ENCODE peak calls at places on chromosomes 11 and 22, in seven cellular contexts. X is H1, N is fibroblast of lung, R is SK-N-SH, I is dorsolateral prefrontal cortex, H is pancreas, Y is psoas muscle. B is an unnamed sample.
A peak's percentile ranks its signal among the peaks of the same experiment; 100 is the strongest.

GRCh38 chr11:61828629-61829407 is 718 bp downstream of the FADS2 start:
- DNase-seq in X (peak; percentile 73), N (peak; percentile 27), R (peak; percentile 82), I (peak; percentile 41), H (peak; percentile 67), Y (peak; percentile 27), B (peak; percentile 85)

GRCh38 chr11:11841121-11841604 is 609 bp upstream of the USP47 start:
- DNase-seq in X (no peak), N (peak; percentile 50), R (no peak), I (peak; percentile 46), H (peak; percentile 72), Y (peak; percentile 57), B (no peak)

GRCh38 chr11:123291201-123291869 is 96.3 kb upstream of the CLMP start:
- DNase-seq in X (no peak), N (no peak), R (no peak), I (no peak), H (no peak), Y (no peak), B (no peak)

GRCh38 chr11:118152552-118153471 is at the start of gene SCN4B:
- DNase-seq in X (peak; percentile 83), N (peak; percentile 41), R (peak; percentile 94), I (peak; percentile 82), H (peak; percentile 78), Y (peak; percentile 63), B (peak; percentile 33)

GRCh38 chr22:43241699-43242386 is 54.9 kb upstream of the TTLL12 start:
- DNase-seq in X (no peak), N (no peak), R (no peak), I (no peak), H (no peak), Y (no peak), B (no peak)

GRCh38 chr11:117083011-117083940 is 15.0 kb downstream of the SIK3 start:
- DNase-seq in X (no peak), N (no peak), R (no peak), I (no peak), H (no peak), Y (no peak), B (no peak)

GRCh38 chr11:27040302-27041115 is at the start of gene BBOX1:
- DNase-seq in X (no peak), N (no peak), R (peak; percentile 9), I (no peak), H (no peak), Y (no peak), B (no peak)

GRCh38 chr11:11618973-11619435 is 2.8 kb downstream of the GALNT18 start:
- DNase-seq in X (no peak), N (no peak), R (no peak), I (no peak), H (no peak), Y (no peak), B (no peak)

GRCh38 chr11:61834278-61835004 is 6.3 kb downstream of the FADS2 start:
- DNase-seq in X (peak; percentile 55), N (peak; percentile 90), R (peak; percentile 27), I (peak; percentile 22), H (no peak), Y (peak; percentile 59), B (peak; percentile 94)

GRCh38 chr11:91639359-91639758 is 585.3 kb upstream of the FAT3 start:
- DNase-seq in X (no peak), N (no peak), R (no peak), I (no peak), H (no peak), Y (no peak), B (no peak)

GRCh38 chr11:34161812-34162506 is 56.5 kb downstream of the NAT10 start:
- DNase-seq in X (no peak), N (no peak), R (no peak), I (no peak), H (no peak), Y (no peak), B (peak; percentile 85)

DNA sequence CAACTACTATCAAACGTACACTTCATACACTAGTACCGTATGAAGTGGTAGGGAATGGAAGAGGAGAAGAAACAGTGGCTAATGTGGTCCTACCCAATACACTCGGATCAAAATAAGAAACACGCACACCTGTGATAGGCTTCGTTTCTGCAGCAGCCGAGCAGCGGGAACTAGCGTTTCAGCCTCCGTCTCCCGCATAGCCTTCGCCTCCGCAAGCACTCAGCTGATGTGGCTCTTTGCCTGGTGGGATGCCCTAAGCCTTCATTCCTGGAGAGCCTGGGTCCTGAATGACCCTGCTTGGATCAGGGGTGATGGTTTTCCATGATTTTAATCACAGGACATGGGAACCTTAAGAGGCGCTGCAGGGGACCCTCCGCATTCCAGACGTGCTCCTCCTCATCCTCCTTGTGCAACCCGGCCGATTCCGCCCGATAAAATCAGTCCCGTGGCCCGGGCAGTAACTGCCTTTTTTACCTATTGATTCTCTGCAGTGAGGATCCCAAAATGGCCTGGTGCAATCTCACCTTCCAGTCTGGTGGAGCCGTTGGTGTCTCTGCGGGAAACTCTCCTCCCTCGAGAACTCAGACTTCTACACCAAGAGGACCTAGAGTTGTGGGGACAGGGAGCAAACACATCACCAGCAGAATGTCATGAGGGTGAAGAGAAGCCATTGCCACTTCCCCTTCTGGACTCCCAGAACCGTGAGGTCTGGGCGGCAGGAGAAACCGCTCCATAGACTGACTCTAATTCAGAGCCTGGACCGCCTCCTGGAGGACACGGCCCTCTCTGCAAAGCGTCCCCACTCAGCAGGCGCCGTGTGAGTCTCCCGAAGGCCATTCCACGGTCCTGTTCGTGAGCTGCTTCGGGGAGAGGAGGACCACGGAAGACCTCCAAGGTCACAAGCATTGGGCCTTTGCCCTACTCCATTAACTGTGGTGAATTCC is 8.1 kb downstream of the C11orf21 start:
- DNase-seq in X (peak; percentile 45), N (no peak), R (no peak), I (no peak), H (no peak), Y (no peak), B (no peak)
- H3K27me3 ChIP-seq in X (peaks cover 5% of the 10 kb centered on the region), N (peaks cover under 1% of the 10 kb centered on the region), R (no peaks in the 10 kb centered on the region), I (no peaks in the 10 kb centered on the region), H (no peaks in the 10 kb centered on the region), Y (peaks cover 7% of the 10 kb centered on the region), B (peaks cover 4% of the 10 kb centered on the region)

GRCh38 chr11:66075273-66075672 is 5.2 kb downstream of the PACS1 start:
- DNase-seq in X (no peak), N (no peak), R (no peak), I (no peak), H (no peak), Y (no peak), B (no peak)
- H3K27ac ChIP-seq in X (no peak overlapping the region), N (no peak overlapping the region), R (no peak overlapping the region), I (no peak overlapping the region), H (no peak overlapping the region), Y (no peak overlapping the region), B (no peak overlapping the region)

GRCh38 chr11:8381871-8382396 is 118.3 kb upstream of the LMO1 start:
- DNase-seq in X (no peak), N (no peak), R (peak; percentile 44), I (no peak), H (peak; percentile 35), Y (no peak), B (no peak)

GRCh38 chr11:8383227-8383626 is 119.5 kb upstream of the LMO1 start:
- DNase-seq in X (no peak), N (no peak), R (no peak), I (no peak), H (no peak), Y (no peak), B (no peak)

GRCh38 chr11:8381343-8381742 is 117.7 kb upstream of the LMO1 start:
- DNase-seq in X (no peak), N (no peak), R (no peak), I (no peak), H (peak; percentile 14), Y (no peak), B (no peak)

GRCh38 chr11:8383627-8384026 is 119.9 kb upstream of the LMO1 start:
- DNase-seq in X (no peak), N (no peak), R (no peak), I (no peak), H (no peak), Y (no peak), B (no peak)

GRCh38 chr11:8382436-8383053 is 118.9 kb upstream of the LMO1 start:
- DNase-seq in X (no peak), N (peak; percentile 7), R (no peak), I (no peak), H (peak; percentile 16), Y (no peak), B (peak; percentile 78)
- H3K27me3 ChIP-seq in X (no peaks in the 10 kb centered on the region), N (no peaks in the 10 kb centered on the region), R (no peaks in the 10 kb centered on the region), I (no peaks in the 10 kb centered on the region), H (no peaks in the 10 kb centered on the region), Y (no peaks in the 10 kb centered on the region), B (no peaks in the 10 kb centered on the region)

GRCh38 chr22:37026325-37026724 is 6.8 kb downstream of the MPST start:
- DNase-seq in X (no peak), N (no peak), R (no peak), I (no peak), H (no peak), Y (no peak), B (no peak)
- H3K27ac ChIP-seq in X (no peak overlapping the region), N (no peak overlapping the region), R (no peak overlapping the region), I (peak overlapping the region; percentile 53), H (no peak overlapping the region), Y (no peak overlapping the region), B (no peak overlapping the region)

GRCh38 chr11:120645639-120646038 is 134.1 kb downstream of the GRIK4 start:
- DNase-seq in X (peak; percentile 90), N (no peak), R (no peak), I (no peak), H (no peak), Y (no peak), B (no peak)
- H3K27me3 ChIP-seq in X (peaks cover 92% of the 10 kb centered on the region), N (no peaks in the 10 kb centered on the region), R (no peaks in the 10 kb centered on the region), I (no peaks in the 10 kb centered on the region), H (no peaks in the 10 kb centered on the region), Y (no peaks in the 10 kb centered on the region), B (no peaks in the 10 kb centered on the region)

DNA sequence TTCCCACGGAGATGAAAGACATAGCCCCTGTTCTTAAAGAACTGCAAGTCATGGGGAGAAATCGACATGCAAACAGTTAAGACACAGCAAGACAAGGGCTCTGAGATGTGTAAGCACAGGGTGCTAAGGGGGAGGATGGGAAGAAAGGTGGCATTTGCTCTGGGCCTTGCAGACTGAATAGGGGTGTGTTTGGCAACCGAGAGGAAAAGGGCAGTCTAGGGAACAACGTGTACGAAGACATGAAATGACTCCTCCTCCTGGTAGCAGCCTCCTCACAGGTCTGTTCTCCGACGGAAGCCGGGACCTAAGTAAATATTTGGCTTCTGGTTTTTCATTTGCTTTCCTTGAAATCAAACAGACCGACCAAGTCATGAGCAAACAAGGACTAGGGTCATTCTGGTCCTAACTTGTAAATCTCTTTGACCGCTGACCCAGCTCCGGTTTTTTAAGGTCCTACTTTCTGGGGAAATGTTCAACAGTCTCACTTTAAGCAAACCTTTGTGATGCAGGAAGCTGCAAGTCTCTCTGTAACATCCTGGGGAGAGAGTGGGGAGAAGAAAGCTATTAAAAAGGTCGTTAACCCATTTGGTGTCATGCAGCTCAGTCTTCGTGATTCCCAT is 19.7 kb downstream of the NNMT start:
- DNase-seq in X (no peak), N (no peak), R (no peak), I (no peak), H (no peak), Y (no peak), B (no peak)
- H3K27ac ChIP-seq in X (no peak overlapping the region), N (no peak overlapping the region), R (no peak overlapping the region), I (no peak overlapping the region), H (no peak overlapping the region), Y (no peak overlapping the region), B (no peak overlapping the region)

GRCh38 chr22:48407256-48407955 is 1420.3 kb downstream of the BRD1 start:
- DNase-seq in X (no peak), N (no peak), R (no peak), I (no peak), H (no peak), Y (no peak), B (no peak)
- H3K27me3 ChIP-seq in X (no peaks in the 10 kb centered on the region), N (no peaks in the 10 kb centered on the region), R (no peaks in the 10 kb centered on the region), I (no peaks in the 10 kb centered on the region), H (no peaks in the 10 kb centered on the region), Y (peaks cover 5% of the 10 kb centered on the region), B (no peaks in the 10 kb centered on the region)

B was measured in adrenal gland.